ENCODE peak calls at places on chromosomes 12 and 14, in six cellular contexts. T is left ventricle myocardium inferior; J is PC-9; Y is colonic mucosa; K is naive thymus-derived CD4-positive, alpha-beta T cell; X is tibial artery. D is an unnamed sample.
A peak's percentile ranks its signal among the peaks of the same experiment; 100 is the strongest.

GRCh38 chr14:93049867-93050331 is 65.8 kb downstream of the ITPK1 start:
- DNase-seq in T (peak; percentile 16), J (no peak), Y (no peak), K (no peak), X (peak; percentile 78), D (peak; percentile 54)

GRCh38 chr12:31728289-31728916 is 418 bp downstream of the AMN1 start:
- DNase-seq in T (no peak), J (no peak), Y (peak; percentile 61), K (no peak), X (no peak), D (peak; percentile 34)

GRCh38 chr12:56358836-56359532 is 923 bp downstream of the STAT2 start:
- DNase-seq in T (no peak), J (peak; percentile 8), Y (no peak), K (no peak), X (no peak), D (no peak)

GRCh38 chr12:48883305-48884171 is 17.9 kb upstream of the RND1 start:
- DNase-seq in T (no peak), J (peak; percentile 39), Y (peak; percentile 37), K (no peak), X (no peak), D (no peak)

GRCh38 chr14:94077111-94077821 is 3.7 kb downstream of the DDX24 start:
- DNase-seq in T (no peak), J (no peak), Y (no peak), K (no peak), X (no peak), D (no peak)

GRCh38 chr12:123049398-123050250 is 69.1 kb downstream of the ARL6IP4 start:
- DNase-seq in T (no peak), J (no peak), Y (no peak), K (no peak), X (no peak), D (no peak)

GRCh38 chr12:77540097-77540496 is 290.6 kb upstream of the NAV3 start:
- DNase-seq in T (no peak), J (no peak), Y (no peak), K (no peak), X (no peak), D (no peak)

GRCh38 chr14:35687335-35687939 is 121.7 kb downstream of the RALGAPA1 start:
- DNase-seq in T (no peak), J (peak; percentile 23), Y (peak; percentile 25), K (no peak), X (no peak), D (peak; percentile 40)

GRCh38 chr12:56634837-56635538 is 4.9 kb upstream of the BAZ2A start:
- DNase-seq in T (peak; percentile 75), J (peak; percentile 86), Y (peak; percentile 89), K (peak; percentile 59), X (peak; percentile 88), D (peak; percentile 82)

GRCh38 chr12:116039081-116039480 is 238.4 kb downstream of the MED13L start:
- DNase-seq in T (no peak), J (no peak), Y (no peak), K (no peak), X (no peak), D (no peak)

GRCh38 chr14:68762944-68763831 is 29.7 kb downstream of the ZFP36L1 start:
- DNase-seq in T (peak; percentile 81), J (no peak), Y (peak; percentile 49), K (no peak), X (no peak), D (no peak)

GRCh38 chr12:111443086-111443485 is 37.4 kb downstream of the SH2B3 start:
- DNase-seq in T (no peak), J (no peak), Y (no peak), K (no peak), X (peak; percentile 51), D (no peak)

GRCh38 chr14:39426605-39427004 is 5.6 kb downstream of the FBXO33 start:
- DNase-seq in T (no peak), J (no peak), Y (no peak), K (no peak), X (no peak), D (no peak)
- H3K4me3 ChIP-seq in T (no peak overlapping the region), J (no peak overlapping the region), Y (no peak overlapping the region), K (no peak overlapping the region), X (no peak overlapping the region), D (no peak overlapping the region)

DNA sequence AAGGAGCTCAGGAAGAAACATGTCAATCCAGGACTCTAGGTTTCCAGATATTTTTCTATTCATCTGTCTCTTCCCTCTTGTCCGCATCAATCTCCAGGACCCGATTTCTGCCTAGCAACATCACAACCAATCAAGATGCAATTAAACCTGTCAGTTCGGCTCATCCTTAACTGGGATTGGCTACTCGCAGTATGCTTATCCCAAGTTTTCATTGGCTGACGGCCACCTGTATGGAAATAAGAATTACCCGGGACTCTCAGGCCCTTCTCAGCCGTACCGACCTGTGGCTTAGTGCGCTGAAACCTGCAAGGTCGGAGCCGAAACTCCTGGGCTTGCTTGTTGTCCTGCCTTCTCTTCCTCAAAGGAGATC is 20.4 kb upstream of the ATP5MC2 start:
- DNase-seq in T (no peak), J (peak; percentile 75), Y (peak; percentile 88), K (no peak), X (no peak), D (peak; percentile 92)
- H3K27me3 ChIP-seq in T (peaks cover 90% of the 10 kb centered on the region), J (peaks cover 9% of the 10 kb centered on the region), Y (peaks cover 54% of the 10 kb centered on the region), K (peaks cover 30% of the 10 kb centered on the region), X (peaks cover 73% of the 10 kb centered on the region), D (peaks cover 2% of the 10 kb centered on the region)

DNA sequence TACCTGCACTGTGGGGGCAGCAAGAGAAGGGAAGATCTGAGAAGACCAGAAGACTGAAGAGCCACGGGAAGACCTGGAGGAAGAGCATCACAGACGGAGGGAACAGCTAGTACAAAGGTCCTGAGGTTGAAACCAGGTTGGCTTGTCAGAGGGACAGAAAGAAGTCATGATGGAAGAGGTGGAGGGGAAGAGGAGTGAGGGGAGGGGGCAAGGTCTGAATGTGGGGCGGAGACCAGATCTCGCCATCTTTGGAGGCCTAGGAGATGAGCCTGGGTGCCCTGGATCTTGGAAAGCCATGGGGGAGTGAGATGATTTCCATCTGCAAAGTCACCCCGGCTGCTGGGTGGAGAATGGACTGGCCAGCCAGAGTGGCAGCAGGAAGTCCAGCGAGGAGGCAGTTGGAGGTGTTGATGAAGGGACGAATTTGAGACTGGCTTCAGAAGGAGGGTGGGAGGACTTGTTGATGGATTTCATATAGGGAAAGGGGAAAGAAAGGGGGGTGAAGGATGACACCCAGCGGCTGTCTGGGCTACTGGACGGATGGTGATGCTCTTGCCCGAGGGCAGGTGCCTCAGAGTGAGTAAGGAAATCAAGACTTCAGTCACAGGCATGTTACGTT is 14.6 kb upstream of the UBC start:
- DNase-seq in T (no peak), J (no peak), Y (no peak), K (no peak), X (no peak), D (no peak)
- H3K4me3 ChIP-seq in T (peak overlapping the region; percentile 79), J (peak overlapping the region; percentile 76), Y (peak overlapping the region; percentile 37), K (peak overlapping the region; percentile 91), X (no peak overlapping the region), D (no peak overlapping the region)

DNA sequence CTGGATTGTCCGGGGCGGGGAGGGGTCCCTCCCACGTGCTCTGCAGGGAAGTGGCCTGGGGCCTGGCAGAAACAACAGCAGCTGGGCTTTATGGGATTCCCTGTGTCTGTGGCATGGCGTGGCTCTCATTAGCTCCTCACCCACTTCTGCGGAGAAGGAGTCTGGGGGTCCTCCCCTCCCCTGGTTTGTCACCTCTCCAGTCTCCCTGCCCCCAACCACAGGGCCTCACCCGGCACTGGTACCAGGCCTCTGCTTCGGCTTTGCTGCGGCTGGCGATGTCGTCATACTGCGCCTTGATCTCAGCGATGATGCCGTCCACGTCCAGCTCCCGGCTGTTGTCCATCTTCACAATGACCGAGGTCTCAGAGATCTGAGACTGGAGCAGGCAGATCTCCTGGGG is 6.4 kb downstream of the KRT82 start:
- DNase-seq in T (no peak), J (no peak), Y (no peak), K (no peak), X (no peak), D (no peak)
- H3K27me3 ChIP-seq in T (peaks cover 72% of the 10 kb centered on the region), J (no peaks in the 10 kb centered on the region), Y (no peaks in the 10 kb centered on the region), K (no peaks in the 10 kb centered on the region), X (peaks cover 28% of the 10 kb centered on the region), D (no peaks in the 10 kb centered on the region)

GRCh38 chr12:47224563-47225133 is 144.9 kb upstream of the AMIGO2 start:
- DNase-seq in T (no peak), J (no peak), Y (no peak), K (no peak), X (no peak), D (no peak)

GRCh38 chr12:47223848-47224213 is 144.1 kb upstream of the AMIGO2 start:
- DNase-seq in T (peak; percentile 38), J (no peak), Y (peak; percentile 69), K (no peak), X (no peak), D (no peak)

GRCh38 chr12:47222592-47222959 is 142.8 kb upstream of the AMIGO2 start:
- DNase-seq in T (no peak), J (no peak), Y (no peak), K (no peak), X (no peak), D (no peak)

GRCh38 chr12:47221256-47222023 is 141.7 kb upstream of the AMIGO2 start:
- DNase-seq in T (no peak), J (no peak), Y (no peak), K (no peak), X (no peak), D (no peak)

DNA sequence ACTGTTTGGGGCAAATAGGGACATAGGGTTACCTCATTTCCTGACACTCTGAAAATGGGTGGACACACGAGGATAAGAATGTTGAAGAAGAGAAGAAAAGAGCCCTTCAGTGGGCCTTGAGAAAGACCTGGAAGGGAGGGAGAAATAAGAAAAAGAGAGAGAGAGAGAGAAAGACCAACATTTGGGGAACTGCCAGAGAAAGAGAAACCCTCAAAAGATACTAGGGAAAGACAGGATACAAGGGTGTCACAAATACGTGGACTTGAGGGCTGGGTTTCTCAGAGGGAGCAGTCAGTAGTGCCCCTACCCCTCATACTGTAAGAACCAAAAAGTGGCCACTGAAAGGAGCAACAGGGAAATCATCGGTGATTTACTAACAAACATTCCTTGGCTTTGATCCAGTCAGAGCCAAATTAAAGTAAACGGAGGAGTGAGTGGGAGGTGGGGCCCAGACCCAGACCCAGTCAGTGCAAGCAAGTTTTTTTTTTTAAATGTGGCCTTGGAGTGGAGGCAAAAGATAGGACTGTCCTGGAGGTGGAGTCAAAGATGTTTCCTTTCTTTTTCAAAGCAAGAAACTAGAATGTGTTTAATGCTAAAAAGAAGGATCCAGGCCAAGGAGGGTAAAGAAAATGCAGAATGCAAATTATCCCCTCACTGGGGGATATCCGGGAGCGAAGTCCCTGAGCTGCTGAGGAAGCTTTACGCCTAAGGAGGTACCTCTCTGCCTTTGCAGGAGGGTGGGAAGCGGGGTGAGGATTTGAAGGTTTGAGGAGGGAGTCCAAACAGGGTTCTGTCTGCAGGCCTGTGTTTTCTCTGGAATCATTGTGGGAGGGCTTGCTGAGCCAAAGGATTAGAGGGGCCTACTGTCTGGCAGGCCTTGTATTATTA is 143.4 kb upstream of the AMIGO2 start:
- DNase-seq in T (no peak), J (no peak), Y (no peak), K (no peak), X (no peak), D (no peak)
- H3K4me3 ChIP-seq in T (peak overlapping the region; percentile 34), J (no peak overlapping the region), Y (no peak overlapping the region), K (peak overlapping the region; percentile 35), X (no peak overlapping the region), D (no peak overlapping the region)

GRCh38 chr12:64739778-64740177 is 19.4 kb downstream of the GNS start:
- DNase-seq in T (no peak), J (no peak), Y (no peak), K (no peak), X (no peak), D (no peak)
- H3K27me3 ChIP-seq in T (no peaks in the 10 kb centered on the region), J (no peaks in the 10 kb centered on the region), Y (no peaks in the 10 kb centered on the region), K (no peaks in the 10 kb centered on the region), X (no peaks in the 10 kb centered on the region), D (no peaks in the 10 kb centered on the region)

D was measured in prostate gland.